ENCODE peak calls at places on chromosomes 12 and 14, in eight cellular contexts. One of them, this sample, is unnamed.

GRCh38 chr12:62934799-62935674 is at the start of gene PPM1H:
- DNase-seq in upper lobe of left lung: peak
- DNase-seq in left ventricle myocardium inferior: peak
- DNase-seq in fibroblast of lung: peak
- DNase-seq in cardiac fibroblast: peak
- DNase-seq in CD14-positive monocyte: peak
- DNase-seq in H9: peak
- DNase-seq in lung: peak
- DNase-seq in this sample: peak

GRCh38 chr12:89732511-89732910 is 23.9 kb upstream of the ATP2B1 start:
- DNase-seq in lung: no peak
- DNase-seq in CD14-positive monocyte: no peak
- DNase-seq in fibroblast of lung: peak
- DNase-seq in cardiac fibroblast: peak
- DNase-seq in left ventricle myocardium inferior: no peak
- DNase-seq in upper lobe of left lung: no peak
- DNase-seq in H9: no peak
- DNase-seq in this sample: no peak

GRCh38 chr12:122148657-122149056 is 25.4 kb downstream of the IL31 start:
- DNase-seq in cardiac fibroblast: peak
- DNase-seq in H9: no peak
- DNase-seq in CD14-positive monocyte: no peak
- DNase-seq in left ventricle myocardium inferior: no peak
- DNase-seq in fibroblast of lung: peak
- DNase-seq in upper lobe of left lung: no peak
- DNase-seq in lung: no peak
- DNase-seq in this sample: no peak

GRCh38 chr14:77043984-77044485 is 15.5 kb upstream of the IRF2BPL start:
- DNase-seq in cardiac fibroblast: peak
- DNase-seq in left ventricle myocardium inferior: no peak
- DNase-seq in CD14-positive monocyte: no peak
- DNase-seq in H9: no peak
- DNase-seq in upper lobe of left lung: no peak
- DNase-seq in fibroblast of lung: peak
- DNase-seq in lung: no peak
- DNase-seq in this sample: no peak

GRCh38 chr12:130073721-130074120 is 88.5 kb upstream of the FZD10 start:
- DNase-seq in CD14-positive monocyte: no peak
- DNase-seq in fibroblast of lung: no peak
- DNase-seq in lung: no peak
- DNase-seq in left ventricle myocardium inferior: no peak
- DNase-seq in upper lobe of left lung: no peak
- DNase-seq in H9: no peak
- DNase-seq in cardiac fibroblast: no peak
- DNase-seq in this sample: no peak

GRCh38 chr12:9344540-9344939 is 136.3 kb upstream of the PZP start:
- DNase-seq in lung: no peak
- DNase-seq in cardiac fibroblast: peak
- DNase-seq in left ventricle myocardium inferior: no peak
- DNase-seq in fibroblast of lung: peak
- DNase-seq in upper lobe of left lung: no peak
- DNase-seq in H9: no peak
- DNase-seq in CD14-positive monocyte: no peak
- DNase-seq in this sample: no peak

GRCh38 chr14:64634558-64634957 is 69.7 kb upstream of the PLEKHG3 start:
- DNase-seq in fibroblast of lung: no peak
- DNase-seq in left ventricle myocardium inferior: no peak
- DNase-seq in CD14-positive monocyte: no peak
- DNase-seq in upper lobe of left lung: no peak
- DNase-seq in H9: no peak
- DNase-seq in cardiac fibroblast: no peak
- DNase-seq in lung: no peak
- DNase-seq in this sample: no peak

GRCh38 chr12:93569656-93570551 is 2.6 kb upstream of the SOCS2 start:
- DNase-seq in H9: peak
- DNase-seq in upper lobe of left lung: peak
- DNase-seq in cardiac fibroblast: peak
- DNase-seq in fibroblast of lung: peak
- DNase-seq in lung: peak
- DNase-seq in left ventricle myocardium inferior: peak
- DNase-seq in CD14-positive monocyte: peak
- DNase-seq in this sample: peak

GRCh38 chr12:12715459-12716150 is 1.6 kb upstream of the CDKN1B start:
- DNase-seq in lung: no peak
- DNase-seq in H9: no peak
- DNase-seq in CD14-positive monocyte: no peak
- DNase-seq in upper lobe of left lung: no peak
- DNase-seq in left ventricle myocardium inferior: no peak
- DNase-seq in cardiac fibroblast: no peak
- DNase-seq in fibroblast of lung: no peak
- DNase-seq in this sample: no peak

GRCh38 chr12:53749986-53750811 is 1.6 kb downstream of the CISTR start:
- DNase-seq in lung: no peak
- DNase-seq in upper lobe of left lung: no peak
- DNase-seq in left ventricle myocardium inferior: no peak
- DNase-seq in H9: no peak
- DNase-seq in cardiac fibroblast: no peak
- DNase-seq in fibroblast of lung: no peak
- DNase-seq in CD14-positive monocyte: no peak
- DNase-seq in this sample: no peak

GRCh38 chr12:116277393-116278258 is at the start of gene MED13L:
- DNase-seq in cardiac fibroblast: peak
- DNase-seq in H9: peak
- DNase-seq in upper lobe of left lung: peak
- DNase-seq in left ventricle myocardium inferior: peak
- DNase-seq in lung: peak
- DNase-seq in CD14-positive monocyte: peak
- DNase-seq in fibroblast of lung: peak
- DNase-seq in this sample: peak
- TF ChIP-seq CTCF in cardiac fibroblast: peak
- TF ChIP-seq CTCF in H9: peak
- TF ChIP-seq CTCF in upper lobe of left lung: peak
- TF ChIP-seq CTCF in left ventricle myocardium inferior: peak
- TF ChIP-seq CTCF in lung: peak
- TF ChIP-seq CTCF in CD14-positive monocyte: peak
- TF ChIP-seq CTCF in fibroblast of lung: peak
- TF ChIP-seq CTCF in this sample: no peak

DNA sequence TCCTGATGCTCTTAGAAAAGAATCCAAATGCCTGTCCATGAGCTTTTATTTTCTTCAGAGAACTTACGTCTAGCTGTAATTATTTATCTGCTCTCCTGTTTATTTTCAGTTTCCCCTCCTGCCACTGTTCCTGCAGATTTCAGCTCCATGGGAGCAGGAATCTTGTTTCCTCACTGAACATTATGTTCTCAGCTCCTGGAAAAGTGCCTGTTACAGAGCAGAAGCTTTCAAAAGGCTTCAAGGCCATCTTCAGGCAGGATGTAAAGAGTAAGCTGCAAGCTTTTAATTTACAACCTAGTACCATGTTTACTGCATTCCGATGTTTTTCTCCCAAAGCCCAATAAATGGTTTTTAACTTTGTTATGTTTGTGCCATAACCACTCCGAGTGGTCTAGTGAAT is 98.4 kb upstream of the BTG1 start:
- DNase-seq in cardiac fibroblast: peak
- DNase-seq in fibroblast of lung: peak
- DNase-seq in left ventricle myocardium inferior: no peak
- DNase-seq in CD14-positive monocyte: no peak
- DNase-seq in upper lobe of left lung: no peak
- DNase-seq in H9: no peak
- DNase-seq in lung: no peak
- DNase-seq in this sample: no peak
- TF ChIP-seq CTCF in cardiac fibroblast: no peak
- TF ChIP-seq CTCF in fibroblast of lung: peak
- TF ChIP-seq CTCF in left ventricle myocardium inferior: peak
- TF ChIP-seq CTCF in CD14-positive monocyte: no peak
- TF ChIP-seq CTCF in upper lobe of left lung: no peak
- TF ChIP-seq CTCF in H9: no peak
- TF ChIP-seq CTCF in lung: peak
- TF ChIP-seq CTCF in this sample: no peak

DNA sequence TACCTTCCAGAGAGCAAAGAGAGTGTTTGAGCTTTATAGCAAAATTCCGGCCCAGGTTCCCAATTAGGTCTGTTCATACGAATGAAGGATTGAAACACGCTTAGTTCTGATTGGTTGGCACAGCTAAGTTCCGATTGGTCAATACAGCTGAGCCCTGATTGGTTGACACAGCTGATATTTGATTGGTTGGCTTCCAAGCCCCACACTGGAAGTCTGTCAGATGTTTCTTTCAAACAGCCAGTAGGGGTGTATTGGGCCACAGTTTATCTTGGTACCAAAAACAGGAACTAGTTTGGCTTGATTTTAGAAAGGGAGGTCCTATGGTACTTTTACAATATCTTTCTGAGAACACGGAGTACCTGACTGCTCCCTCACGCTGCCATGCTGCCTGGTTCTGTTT is 93.4 kb downstream of the CAND1 start:
- DNase-seq in cardiac fibroblast: no peak
- DNase-seq in lung: no peak
- DNase-seq in H9: no peak
- DNase-seq in left ventricle myocardium inferior: no peak
- DNase-seq in fibroblast of lung: no peak
- DNase-seq in upper lobe of left lung: no peak
- DNase-seq in CD14-positive monocyte: no peak
- DNase-seq in this sample: no peak
- TF ChIP-seq CTCF in cardiac fibroblast: no peak
- TF ChIP-seq CTCF in lung: no peak
- TF ChIP-seq CTCF in H9: no peak
- TF ChIP-seq CTCF in left ventricle myocardium inferior: no peak
- TF ChIP-seq CTCF in fibroblast of lung: no peak
- TF ChIP-seq CTCF in upper lobe of left lung: no peak
- TF ChIP-seq CTCF in CD14-positive monocyte: no peak
- TF ChIP-seq CTCF in this sample: no peak

GRCh38 chr14:73058224-73058922 is at the start of gene RBM25:
- DNase-seq in fibroblast of lung: peak
- DNase-seq in left ventricle myocardium inferior: peak
- DNase-seq in H9: peak
- DNase-seq in cardiac fibroblast: peak
- DNase-seq in lung: peak
- DNase-seq in CD14-positive monocyte: peak
- DNase-seq in upper lobe of left lung: peak
- DNase-seq in this sample: peak
- TF ChIP-seq CTCF in fibroblast of lung: no peak
- TF ChIP-seq CTCF in left ventricle myocardium inferior: no peak
- TF ChIP-seq CTCF in H9: no peak
- TF ChIP-seq CTCF in cardiac fibroblast: no peak
- TF ChIP-seq CTCF in lung: no peak
- TF ChIP-seq CTCF in CD14-positive monocyte: no peak
- TF ChIP-seq CTCF in upper lobe of left lung: no peak
- TF ChIP-seq CTCF in this sample: no peak

GRCh38 chr12:113534555-113534954 is 62.9 kb upstream of the LHX5 start:
- DNase-seq in cardiac fibroblast: no peak
- DNase-seq in lung: no peak
- DNase-seq in H9: no peak
- DNase-seq in left ventricle myocardium inferior: no peak
- DNase-seq in fibroblast of lung: no peak
- DNase-seq in CD14-positive monocyte: no peak
- DNase-seq in upper lobe of left lung: no peak
- DNase-seq in this sample: no peak

GRCh38 chr12:113537751-113538087 is 66.0 kb upstream of the LHX5 start:
- DNase-seq in CD14-positive monocyte: no peak
- DNase-seq in H9: no peak
- DNase-seq in left ventricle myocardium inferior: no peak
- DNase-seq in fibroblast of lung: no peak
- DNase-seq in lung: no peak
- DNase-seq in upper lobe of left lung: no peak
- DNase-seq in cardiac fibroblast: peak
- DNase-seq in this sample: no peak

GRCh38 chr12:113537041-113537750 is 65.5 kb upstream of the LHX5 start:
- DNase-seq in lung: no peak
- DNase-seq in H9: no peak
- DNase-seq in left ventricle myocardium inferior: no peak
- DNase-seq in CD14-positive monocyte: no peak
- DNase-seq in fibroblast of lung: no peak
- DNase-seq in upper lobe of left lung: no peak
- DNase-seq in cardiac fibroblast: no peak
- DNase-seq in this sample: no peak

GRCh38 chr12:113533842-113534375 is 62.2 kb upstream of the LHX5 start:
- DNase-seq in lung: no peak
- DNase-seq in fibroblast of lung: no peak
- DNase-seq in upper lobe of left lung: no peak
- DNase-seq in left ventricle myocardium inferior: no peak
- DNase-seq in CD14-positive monocyte: no peak
- DNase-seq in cardiac fibroblast: no peak
- DNase-seq in H9: no peak
- DNase-seq in this sample: no peak

DNA sequence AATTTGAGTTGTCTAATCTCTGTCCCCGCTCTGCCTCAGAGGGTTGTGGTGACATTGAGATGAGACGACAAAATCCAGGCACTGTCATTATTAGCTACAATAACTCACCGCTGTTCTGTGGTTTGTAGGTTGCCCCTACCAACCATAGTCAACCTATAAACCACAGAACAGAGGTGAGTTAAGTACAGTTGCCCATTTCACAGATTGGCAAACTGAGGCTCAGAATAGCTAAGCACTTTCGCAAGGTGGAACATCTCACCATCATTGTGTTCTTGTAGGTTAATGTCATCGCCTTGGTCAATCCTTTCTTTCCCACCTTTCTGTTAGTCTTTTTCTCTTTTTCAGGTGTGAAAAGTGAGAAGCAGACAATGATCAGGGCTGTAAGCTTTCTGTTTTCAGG is 63.4 kb upstream of the LHX5 start:
- DNase-seq in lung: no peak
- DNase-seq in cardiac fibroblast: no peak
- DNase-seq in fibroblast of lung: no peak
- DNase-seq in left ventricle myocardium inferior: no peak
- DNase-seq in CD14-positive monocyte: no peak
- DNase-seq in H9: no peak
- DNase-seq in upper lobe of left lung: no peak
- DNase-seq in this sample: no peak
- TF ChIP-seq CTCF in lung: no peak
- TF ChIP-seq CTCF in cardiac fibroblast: no peak
- TF ChIP-seq CTCF in fibroblast of lung: no peak
- TF ChIP-seq CTCF in left ventricle myocardium inferior: no peak
- TF ChIP-seq CTCF in CD14-positive monocyte: no peak
- TF ChIP-seq CTCF in H9: no peak
- TF ChIP-seq CTCF in upper lobe of left lung: no peak
- TF ChIP-seq CTCF in this sample: no peak

DNA sequence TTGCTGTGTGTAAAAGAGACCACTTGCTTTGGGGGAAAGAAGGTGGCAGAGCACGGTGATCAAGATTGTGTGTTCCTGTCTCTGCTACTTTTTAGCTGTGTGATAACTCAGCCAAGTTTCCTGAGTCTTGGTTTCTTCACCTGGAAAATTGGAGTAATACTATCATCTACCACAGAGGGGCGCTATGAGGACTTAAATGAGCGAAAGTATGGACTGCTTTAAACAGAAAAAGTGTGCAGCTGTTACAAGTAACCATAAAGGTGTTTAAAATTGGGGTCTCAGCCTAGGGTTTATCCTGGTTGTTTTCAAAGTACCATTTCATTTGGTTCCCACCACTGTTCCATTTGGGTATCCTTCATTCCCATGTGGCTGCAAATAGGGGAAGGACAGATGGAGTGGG is 65.9 kb upstream of the WSCD2 start:
- DNase-seq in H9: no peak
- DNase-seq in upper lobe of left lung: no peak
- DNase-seq in fibroblast of lung: peak
- DNase-seq in CD14-positive monocyte: no peak
- DNase-seq in left ventricle myocardium inferior: no peak
- DNase-seq in cardiac fibroblast: no peak
- DNase-seq in lung: no peak
- DNase-seq in this sample: no peak
- TF ChIP-seq CTCF in H9: peak
- TF ChIP-seq CTCF in upper lobe of left lung: no peak
- TF ChIP-seq CTCF in fibroblast of lung: peak
- TF ChIP-seq CTCF in CD14-positive monocyte: peak
- TF ChIP-seq CTCF in left ventricle myocardium inferior: peak
- TF ChIP-seq CTCF in cardiac fibroblast: peak
- TF ChIP-seq CTCF in lung: no peak
- TF ChIP-seq CTCF in this sample: peak

This sample was measured in Calu3.